ENCODE peak calls at places on chromosome 2, in four cellular contexts. P is CD4-positive, alpha-beta memory T cell; L is tibial nerve; C is left ventricle myocardium inferior. B is an unnamed sample.

GRCh38 chr2:216664593-216665034 is 30.7 kb downstream of the IGFBP5 start:
- DNase-seq in C (no peak), P (no peak), L (no peak), B (no peak)

GRCh38 chr2:201913197-201913596 is 106.9 kb downstream of the CDK15 start:
- DNase-seq in C (no peak), L (no peak), P (no peak), B (no peak)

GRCh38 chr2:176753752-176754474 is 458.7 kb upstream of the HNRNPA3 start:
- DNase-seq in L (no peak), P (no peak), C (peak; percentile 19), B (no peak)

GRCh38 chr2:80363330-80363729 is 58.8 kb upstream of the LRRTM1 start:
- DNase-seq in C (no peak), L (no peak), P (no peak), B (no peak)

GRCh38 chr2:9228088-9228751 is 21.6 kb downstream of the ASAP2 start:
- DNase-seq in L (no peak), C (no peak), P (no peak), B (no peak)

GRCh38 chr2:25029183-25029554 is 12.7 kb upstream of the EFR3B start:
- DNase-seq in C (no peak), P (no peak), L (no peak), B (no peak)

GRCh38 chr2:231017250-231017636 is 20.1 kb upstream of the C2orf72 start:
- DNase-seq in C (no peak), L (peak; percentile 16), P (no peak), B (no peak)

GRCh38 chr2:237471457-237472186 is 15.4 kb upstream of the MLPH start:
- DNase-seq in C (no peak), L (no peak), P (no peak), B (peak; percentile 44)

GRCh38 chr2:115443550-115444185 is 1001.2 kb downstream of the DPP10 start:
- DNase-seq in L (no peak), P (no peak), C (no peak), B (no peak)

GRCh38 chr2:136492901-136493300 is 272.4 kb upstream of the THSD7B start:
- DNase-seq in P (no peak), C (no peak), L (no peak), B (no peak)

GRCh38 chr2:56741601-56742102 is 557.9 kb downstream of the CCDC85A start:
- DNase-seq in C (peak; percentile 16), L (no peak), P (no peak), B (no peak)

GRCh38 chr2:37583402-37583801 is 88.0 kb downstream of the CDC42EP3 start:
- DNase-seq in P (no peak), L (no peak), C (no peak), B (no peak)

GRCh38 chr2:106886916-106887758 is 1.2 kb upstream of the ST6GAL2 start:
- DNase-seq in L (no peak), P (no peak), C (peak; percentile 30), B (no peak)

GRCh38 chr2:189521686-189522434 is 58.7 kb downstream of the SLC40A1 start:
- DNase-seq in C (no peak), L (no peak), P (no peak), B (no peak)

GRCh38 chr2:232420463-232421188 is 14.0 kb downstream of the ALPG start:
- DNase-seq in C (no peak), P (no peak), L (no peak), B (no peak)

GRCh38 chr2:196804381-196804780 is 4.8 kb downstream of the C2orf66 start:
- DNase-seq in P (no peak), L (no peak), C (no peak), B (no peak)

GRCh38 chr2:120819720-120820210 is 84.1 kb downstream of the GLI2 start:
- DNase-seq in C (no peak), L (no peak), P (no peak), B (no peak)

GRCh38 chr2:120822908-120823307 is 87.2 kb downstream of the GLI2 start:
- DNase-seq in L (no peak), C (no peak), P (no peak), B (no peak)

GRCh38 chr2:120821446-120822160 is 85.9 kb downstream of the GLI2 start:
- DNase-seq in C (no peak), L (no peak), P (no peak), B (no peak)

GRCh38 chr2:120820263-120820884 is 84.7 kb downstream of the GLI2 start:
- DNase-seq in L (no peak), C (no peak), P (no peak), B (no peak)

DNA sequence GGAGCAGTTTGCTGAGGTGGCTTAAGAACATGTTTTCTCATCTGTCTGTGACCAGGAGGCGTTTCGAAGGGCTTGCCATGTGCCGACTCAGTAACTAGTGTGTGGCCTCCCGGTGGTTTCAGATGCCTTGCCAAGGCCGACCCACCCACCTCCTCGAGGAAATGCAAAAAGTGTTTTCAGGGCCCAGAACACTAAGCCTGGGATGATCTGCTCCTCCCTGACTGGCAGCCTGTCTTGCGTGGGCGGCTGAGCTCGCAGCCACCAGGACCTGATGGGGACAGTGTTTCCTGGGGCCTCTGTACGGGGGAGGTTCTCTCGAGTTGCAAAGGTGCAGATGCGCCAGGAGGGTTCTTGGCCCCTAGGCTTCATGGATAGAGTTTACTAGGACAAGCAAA is 85.2 kb downstream of the GLI2 start:
- DNase-seq in L (no peak), P (no peak), C (no peak), B (no peak)
- H3K4me3 ChIP-seq in L (no peak overlapping the region), P (no peak overlapping the region), C (no peak overlapping the region), B (no peak overlapping the region)

GRCh38 chr2:200383380-200384110 is 77.1 kb downstream of the SPATS2L start:
- DNase-seq in L (no peak), P (peak; percentile 50), C (no peak), B (no peak)

GRCh38 chr2:200380833-200381542 is 74.5 kb downstream of the SPATS2L start:
- DNase-seq in P (no peak), C (no peak), L (no peak), B (no peak)

GRCh38 chr2:200380139-200380561 is 73.7 kb downstream of the SPATS2L start:
- DNase-seq in P (no peak), L (no peak), C (no peak), B (no peak)

GRCh38 chr2:200385063-200385635 is 78.7 kb downstream of the SPATS2L start:
- DNase-seq in L (no peak), P (no peak), C (no peak), B (no peak)

DNA sequence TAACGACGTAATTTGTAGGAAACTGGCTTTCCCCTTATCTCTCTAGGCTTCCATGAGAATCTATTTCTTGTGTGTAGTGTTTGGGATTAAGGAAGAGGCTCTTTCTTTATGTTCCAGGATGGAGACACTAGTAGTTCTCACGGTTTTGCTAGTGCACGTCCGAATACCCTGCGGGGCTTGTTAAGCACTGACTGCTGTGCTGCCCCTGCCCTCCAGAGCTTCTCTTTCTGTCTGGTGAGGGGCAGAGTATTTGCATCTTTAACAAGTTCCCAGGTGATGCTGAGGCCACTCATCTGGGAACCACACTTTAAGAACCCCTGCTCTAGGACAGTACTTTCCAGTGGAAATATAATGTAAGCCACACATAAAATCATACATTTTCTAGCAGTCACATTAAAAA is 76.4 kb downstream of the SPATS2L start:
- DNase-seq in L (no peak), C (no peak), P (no peak), B (no peak)
- H3K4me1 ChIP-seq in L (peaks cover 44% of the 10 kb centered on the region), C (peaks cover 46% of the 10 kb centered on the region), P (peaks cover 14% of the 10 kb centered on the region), B (peaks cover 5% of the 10 kb centered on the region)

GRCh38 chr2:223088866-223089265 is 36.9 kb downstream of the KCNE4 start:
- DNase-seq in P (no peak), L (no peak), C (no peak), B (no peak)
- H3K4me3 ChIP-seq in P (no peak overlapping the region), L (no peak overlapping the region), C (no peak overlapping the region), B (no peak overlapping the region)

GRCh38 chr2:213187386-213187785 is 36.0 kb upstream of the IKZF2 start:
- DNase-seq in L (no peak), P (no peak), C (no peak), B (no peak)
- H3K4me1 ChIP-seq in L (no peaks in the 10 kb centered on the region), P (no peaks in the 10 kb centered on the region), C (peaks cover 4% of the 10 kb centered on the region), B (no peaks in the 10 kb centered on the region)

GRCh38 chr2:118852605-118853128 is 5.2 kb upstream of the EN1 start:
- DNase-seq in C (no peak), P (no peak), L (no peak), B (no peak)
- H3K4me3 ChIP-seq in C (no peak overlapping the region), P (no peak overlapping the region), L (no peak overlapping the region), B (no peak overlapping the region)

DNA sequence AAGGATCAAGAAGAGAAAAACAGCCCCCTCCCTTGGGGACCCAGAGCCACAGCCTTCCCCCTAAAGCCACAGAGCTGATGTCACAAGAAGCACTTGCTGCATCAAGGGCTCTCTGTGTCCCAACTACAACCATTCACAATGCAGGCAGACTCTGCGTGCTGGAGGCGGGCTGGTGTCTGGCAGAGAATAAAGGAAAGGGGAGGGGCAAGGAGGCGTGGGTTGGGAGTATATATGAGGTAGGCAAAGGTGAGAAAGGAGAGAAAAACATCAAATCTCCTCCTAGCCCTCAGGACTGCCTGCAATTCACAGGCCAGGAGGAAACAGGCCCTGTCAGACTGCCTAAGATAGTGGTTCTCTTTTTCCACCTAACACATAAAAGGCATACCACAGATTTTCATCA is 48.7 kb upstream of the IHH start:
- DNase-seq in L (no peak), C (no peak), P (peak; percentile 10), B (peak; percentile 4)
- H3K4me1 ChIP-seq in L (no peaks in the 10 kb centered on the region), C (peaks cover 31% of the 10 kb centered on the region), P (peaks cover 4% of the 10 kb centered on the region), B (peaks cover 11% of the 10 kb centered on the region)

GRCh38 chr2:219308142-219309093 is 783 bp downstream of the PTPRN start:
- DNase-seq in P (peak; percentile 62), C (peak; percentile 63), L (no peak), B (peak; percentile 52)

GRCh38 chr2:219314804-219315468 is 5.7 kb upstream of the PTPRN start:
- DNase-seq in P (no peak), C (no peak), L (no peak), B (no peak)

GRCh38 chr2:219306047-219306446 is 3.2 kb downstream of the PTPRN start:
- DNase-seq in L (no peak), C (no peak), P (no peak), B (no peak)

GRCh38 chr2:219304223-219304622 is 5.0 kb downstream of the PTPRN start:
- DNase-seq in P (no peak), C (no peak), L (no peak), B (no peak)

DNA sequence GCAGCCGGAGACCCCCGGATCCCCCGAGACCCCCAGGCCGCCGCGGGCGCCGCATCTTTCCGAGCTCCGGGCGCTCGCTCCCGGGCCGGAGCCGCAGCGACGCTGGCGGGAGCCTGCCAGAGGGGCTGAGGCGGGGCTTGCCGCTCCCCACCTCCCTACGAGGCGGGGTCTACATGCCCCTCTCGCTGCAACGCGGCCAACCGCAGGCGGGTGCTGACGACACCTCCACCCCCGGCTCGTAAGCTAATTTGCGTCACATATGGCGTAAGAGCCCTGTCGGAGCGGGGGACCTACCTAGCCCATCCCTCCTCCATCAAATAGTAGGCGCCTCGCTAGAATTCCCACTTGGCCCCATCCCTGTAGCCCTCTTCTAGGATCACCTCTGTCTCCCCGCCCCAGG is at the start of gene PTPRN:
- DNase-seq in P (no peak), C (no peak), L (no peak), B (no peak)
- H3K4me3 ChIP-seq in P (no peak within 1 kb of the TSS), C (no peak within 1 kb of the TSS), L (no peak within 1 kb of the TSS), B (no peak within 1 kb of the TSS)